ENCODE peak calls at places on chromosome 5, in six cellular contexts. M, V, N, I, G and R are unnamed samples.

GRCh38 chr5:31531543-31531887 is 378 bp downstream of the DROSHA start:
- DNase-seq in V (no peak), M (peak; percentile 67), G (peak; percentile 35), I (peak; percentile 10), N (peak; percentile 20), R (no peak)

GRCh38 chr5:94157704-94158608 is 416.6 kb upstream of the POU5F2 start:
- DNase-seq in M (no peak), G (no peak), N (no peak), I (no peak), V (no peak), R (no peak)

GRCh38 chr5:117859161-117859560 is 1129.2 kb downstream of the DTWD2 start:
- DNase-seq in I (no peak), G (no peak), M (no peak), V (no peak), N (no peak), R (no peak)

GRCh38 chr5:172110921-172111873 is 76.8 kb downstream of the STK10 start:
- DNase-seq in M (no peak), N (peak; percentile 61), V (no peak), I (peak; percentile 63), G (peak; percentile 46), R (no peak)

GRCh38 chr5:79759436-79759835 is 69.8 kb downstream of the CMYA5 start:
- DNase-seq in V (no peak), G (no peak), M (no peak), N (peak; percentile 51), I (peak; percentile 87), R (no peak)

GRCh38 chr5:68216737-68217231 is 1.2 kb downstream of the PIK3R1 start:
- DNase-seq in I (no peak), V (no peak), G (no peak), M (no peak), N (peak; percentile 36), R (no peak)

GRCh38 chr5:5101676-5102075 is 38.5 kb upstream of the ADAMTS16 start:
- DNase-seq in M (no peak), N (no peak), V (no peak), I (no peak), G (no peak), R (no peak)

GRCh38 chr5:178336889-178337785 is 104.5 kb upstream of the PHYKPL start:
- DNase-seq in V (no peak), N (no peak), M (peak; percentile 52), I (no peak), G (no peak), R (no peak)

GRCh38 chr5:32794086-32794485 is 83.0 kb downstream of the NPR3 start:
- DNase-seq in V (no peak), I (peak; percentile 54), G (no peak), N (peak; percentile 22), M (no peak), R (no peak)

GRCh38 chr5:157148734-157149615 is 6.3 kb upstream of the MED7 start:
- DNase-seq in I (peak; percentile 69), M (no peak), G (peak; percentile 93), N (peak; percentile 75), V (peak; percentile 42), R (no peak)

GRCh38 chr5:88833371-88834107 is 49.4 kb downstream of the MEF2C start:
- DNase-seq in I (peak; percentile 72), N (peak; percentile 89), G (peak; percentile 33), V (no peak), M (peak; percentile 84), R (no peak)

GRCh38 chr5:113150821-113151220 is 174.2 kb downstream of the DCP2 start:
- DNase-seq in G (no peak), N (no peak), V (no peak), M (no peak), I (no peak), R (no peak)

DNA sequence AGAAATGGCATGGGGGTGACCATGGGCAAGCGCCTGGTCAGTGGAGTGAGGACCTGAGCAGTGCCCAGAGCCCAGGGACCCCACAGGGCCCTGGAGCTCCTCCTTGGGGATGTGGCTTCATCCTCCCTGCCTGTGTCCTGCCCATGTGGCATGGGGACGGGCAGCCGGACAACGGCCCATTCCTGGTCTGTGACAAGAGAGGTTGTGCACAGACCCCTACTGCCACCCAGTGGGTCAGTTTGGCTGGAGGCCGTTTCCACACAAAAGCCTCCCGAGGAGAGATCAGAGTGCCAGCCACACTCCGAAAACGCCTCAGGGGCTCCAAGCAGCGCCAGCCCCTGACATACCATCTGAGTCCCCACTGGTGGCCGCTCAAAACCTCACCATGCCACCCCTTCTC is 19.8 kb downstream of the SLC6A18 start:
- DNase-seq in N (no peak), G (peak; percentile 34), V (no peak), M (no peak), I (no peak), R (no peak)
- TF ChIP-seq CTCF in N (no peak), G (no peak), V (no peak), M (no peak), I (no peak), R (peak; percentile 18)

GRCh38 chr5:96973561-96974401 is 37.9 kb downstream of the LNPEP start:
- DNase-seq in N (no peak), G (no peak), I (no peak), V (no peak), M (no peak), R (no peak)
- H3K4me3 ChIP-seq in N (no peak overlapping the region), G (no peak overlapping the region), I (no peak overlapping the region), V (no peak overlapping the region), M (no peak overlapping the region), R (no peak overlapping the region)

GRCh38 chr5:87541668-87542067 is 128.9 kb upstream of the CCNH start:
- DNase-seq in I (peak; percentile 4), G (no peak), V (no peak), N (no peak), M (no peak), R (no peak)

GRCh38 chr5:87536365-87536764 is 123.6 kb upstream of the CCNH start:
- DNase-seq in V (no peak), I (no peak), G (no peak), N (no peak), M (no peak), R (no peak)

GRCh38 chr5:87539839-87540238 is 127.1 kb upstream of the CCNH start:
- DNase-seq in I (no peak), M (no peak), N (no peak), V (no peak), G (no peak), R (no peak)

DNA sequence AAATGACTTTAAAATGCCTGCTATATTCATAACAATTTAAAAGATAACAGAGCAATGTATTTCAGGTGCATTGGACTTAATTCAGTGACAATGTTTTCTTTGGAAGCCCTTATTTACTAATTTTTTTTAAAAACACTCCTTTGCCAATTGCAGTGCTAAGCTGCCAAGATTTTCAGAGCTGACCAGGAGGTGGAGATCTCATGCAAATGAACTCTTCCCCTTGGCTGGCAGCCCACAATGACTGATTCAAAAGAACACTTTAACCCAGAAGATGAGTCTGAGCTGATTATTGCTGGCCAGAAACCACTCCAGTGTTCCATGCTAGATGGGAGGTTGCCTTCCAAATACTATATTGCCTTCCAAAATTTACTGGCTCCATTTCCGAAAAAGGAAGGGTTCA is 128.3 kb upstream of the CCNH start:
- DNase-seq in G (peak; percentile 65), I (peak; percentile 89), N (peak; percentile 49), M (peak; percentile 90), V (peak; percentile 52), R (peak; percentile 10)
- TF ChIP-seq CTCF in G (no peak), I (peak; percentile 34), N (no peak), M (no peak), V (no peak), R (peak; percentile 37)

GRCh38 chr5:175444060-175444904 is at the start of gene DRD1:
- DNase-seq in G (peak; percentile 56), N (peak; percentile 13), M (no peak), I (peak; percentile 15), V (no peak), R (no peak)
- H3K4me3 ChIP-seq in G (no peak within 1 kb of the TSS), N (no peak within 1 kb of the TSS), M (peak within 1 kb of the TSS; percentile 41), I (no peak within 1 kb of the TSS), V (peak within 1 kb of the TSS; percentile 46), R (no peak within 1 kb of the TSS)

DNA sequence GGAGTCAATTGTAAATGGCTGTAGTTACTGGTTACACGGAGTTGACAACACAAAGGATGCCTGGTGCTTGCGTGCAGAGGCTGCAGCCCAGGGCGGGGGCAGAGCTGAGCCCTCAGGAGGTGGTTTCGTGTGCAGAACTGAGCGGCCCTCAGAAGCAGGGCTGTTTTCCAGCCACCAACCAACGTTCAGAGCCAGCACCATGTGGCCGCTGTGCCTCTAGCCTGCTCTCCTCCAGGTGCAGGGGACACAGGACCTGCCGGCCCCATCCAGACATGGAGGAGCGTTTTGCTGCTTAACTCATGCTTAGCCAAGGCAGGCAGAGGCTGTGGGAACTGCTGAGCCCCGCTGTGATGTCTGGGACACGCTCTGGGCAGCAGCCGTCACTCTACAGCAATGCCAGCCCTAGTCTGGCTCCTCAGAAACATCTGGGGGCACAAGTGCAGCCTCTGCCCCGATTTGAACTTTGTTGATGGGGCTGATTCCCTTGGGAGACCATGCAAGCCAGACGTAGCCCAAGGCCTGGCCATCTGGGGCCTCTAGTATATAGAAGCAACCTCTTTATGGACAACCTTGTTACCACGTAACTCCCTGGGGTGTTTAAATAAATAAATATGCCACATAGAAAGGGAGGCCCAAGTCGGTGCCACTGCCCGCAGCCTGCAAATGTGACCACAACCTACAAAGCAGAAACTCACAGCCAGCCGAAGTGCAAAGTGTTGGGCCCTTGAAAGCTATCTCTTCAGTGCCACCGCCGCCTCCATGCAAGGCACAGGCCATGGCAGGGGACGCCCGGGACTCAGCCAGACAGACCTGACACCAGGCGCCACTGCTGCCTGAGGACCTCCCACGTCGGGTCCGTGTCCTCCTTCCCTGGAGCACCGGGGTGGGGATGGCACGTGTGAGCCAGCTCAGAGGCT is 42.1 kb downstream of the NKD2 start:
- DNase-seq in M (no peak), V (no peak), I (no peak), G (no peak), N (no peak), R (no peak)
- TF ChIP-seq CTCF in M (no peak), V (no peak), I (no peak), G (no peak), N (no peak), R (no peak)